ENCODE peak calls at places on chromosomes 4 and X, in six cellular contexts. W is renal cortical epithelial cell; R is natural killer cell treated with Interleukin-12 subunit alpha and Interleukin-12 subunit beta and Interleukin-15 and Interleukin-18, amount 100 ng/mL, for 72 hours; L is amniotic stem cell; A is AG04450; K is nephron progenitor cell. P is an unnamed sample.

GRCh38 chrX:37347420-37347819 is 1.7 kb upstream of the PRRG1 start:
- DNase-seq in A (no peak), K (no peak), R (no peak), L (no peak), W (peak; percentile 91), P (peak; percentile 29)

GRCh38 chr4:76354517-76355473 is 48.3 kb downstream of the STBD1 start:
- DNase-seq in K (no peak), L (no peak), A (no peak), W (no peak), R (peak; percentile 67), P (no peak)

GRCh38 chr4:145709843-145710242 is 29.9 kb downstream of the C4orf51 start:
- DNase-seq in R (no peak), W (peak; percentile 93), A (peak; percentile 88), K (no peak), L (peak; percentile 54), P (peak; percentile 96)

GRCh38 chr4:179595671-179596410 is 2153.6 kb upstream of the AGA start:
- DNase-seq in W (peak; percentile 84), L (peak; percentile 2), A (peak; percentile 76), K (no peak), R (no peak), P (peak; percentile 6)

GRCh38 chrX:129724767-129725166 is 14.0 kb upstream of the XPNPEP2 start:
- DNase-seq in L (no peak), K (no peak), R (no peak), A (no peak), W (no peak), P (no peak)

GRCh38 chrX:112081781-112082482 is 644 bp downstream of the TRPC5 start:
- DNase-seq in R (no peak), K (peak; percentile 61), W (no peak), A (no peak), L (no peak), P (no peak)

GRCh38 chrX:76253432-76253831 is 80.6 kb downstream of the PBDC1 start:
- DNase-seq in R (no peak), A (peak; percentile 8), L (no peak), W (peak; percentile 27), K (peak; percentile 25), P (peak; percentile 34)

GRCh38 chr4:2886622-2887021 is 43.0 kb downstream of the ADD1 start:
- DNase-seq in K (no peak), R (no peak), L (no peak), A (no peak), W (no peak), P (no peak)

GRCh38 chr4:25437951-25438350 is 60.9 kb downstream of the ANAPC4 start:
- DNase-seq in A (no peak), K (no peak), R (no peak), W (no peak), L (no peak), P (no peak)

GRCh38 chr4:110516106-110516922 is 40.4 kb downstream of the ENPEP start:
- DNase-seq in K (peak; percentile 76), L (peak; percentile 24), A (no peak), R (peak; percentile 77), W (peak; percentile 69), P (peak; percentile 77)

GRCh38 chrX:13091111-13091765 is 46.8 kb upstream of the FAM9C start:
- DNase-seq in R (no peak), W (no peak), L (no peak), A (no peak), K (no peak), P (no peak)

GRCh38 chr4:99998062-99998880 is 48.2 kb upstream of the H2AZ1 start:
- DNase-seq in L (peak; percentile 42), R (no peak), A (no peak), K (no peak), W (peak; percentile 67), P (peak; percentile 83)

GRCh38 chr4:67286724-67287123 is 258.6 kb downstream of the CENPC start:
- DNase-seq in R (no peak), A (no peak), W (no peak), K (no peak), L (no peak), P (no peak)

GRCh38 chr4:181432347-181432746 is 810.9 kb upstream of the TENM3 start:
- DNase-seq in L (no peak), W (no peak), K (peak; percentile 12), A (no peak), R (no peak), P (no peak)

GRCh38 chr4:177079327-177079726 is 230.3 kb upstream of the NEIL3 start:
- DNase-seq in W (no peak), R (no peak), K (no peak), L (no peak), A (no peak), P (peak; percentile 8)

GRCh38 chr4:14632041-14632440 is 370.2 kb upstream of the CPEB2 start:
- DNase-seq in A (no peak), W (no peak), K (no peak), R (no peak), L (no peak), P (no peak)

GRCh38 chr4:182447938-182448280 is 204.7 kb downstream of the TENM3 start:
- DNase-seq in R (no peak), K (no peak), L (no peak), W (no peak), A (no peak), P (no peak)

GRCh38 chr4:101400096-101400495 is 52.8 kb upstream of the PPP3CA start:
- DNase-seq in W (peak; percentile 18), K (no peak), L (no peak), A (no peak), R (peak; percentile 61), P (peak; percentile 14)

GRCh38 chr4:54661156-54661555 is 3.4 kb downstream of the KIT start:
- DNase-seq in K (no peak), A (no peak), W (no peak), R (no peak), L (peak; percentile 34), P (peak; percentile 39)

GRCh38 chrX:108439434-108439883 is at the start of gene COL4A5:
- DNase-seq in R (no peak), K (peak; percentile 61), W (peak; percentile 73), L (peak; percentile 38), A (peak; percentile 63), P (peak; percentile 91)

GRCh38 chr4:128757712-128758111 is 51.8 kb upstream of the JADE1 start:
- DNase-seq in K (peak; percentile 15), A (no peak), R (no peak), W (no peak), L (no peak), P (no peak)

GRCh38 chrX:109475174-109475891 is 6.6 kb downstream of the GUCY2F start:
- DNase-seq in K (peak; percentile 71), W (peak; percentile 21), A (peak; percentile 2), R (no peak), L (peak; percentile 4), P (peak; percentile 56)

GRCh38 chrX:108323751-108324150 is 114.5 kb downstream of the COL4A6 start:
- DNase-seq in W (peak; percentile 7), R (no peak), K (no peak), A (no peak), L (no peak), P (no peak)

P was measured in bronchial epithelial cell.